ENCODE peak calls at places on chromosomes 1 and 21, in ten cellular contexts. N is neural progenitor cell; P is brain microvascular endothelial cell; U is heart left ventricle; Q is HCT116; R is transverse colon; A is A549; Y is sigmoid colon; J is CD4-positive, alpha-beta T cell; T is CD4-positive, CD25-positive, alpha-beta regulatory T cell. L is an unnamed sample.

GRCh38 chr1:227741166-227741870 is 6.1 kb downstream of the SNAP47 start:
- DNase-seq in R (no peak), A (no peak), Y (peak), U (no peak), T (no peak), J (no peak), N (no peak), Q (no peak), P (no peak), L (no peak)

GRCh38 chr1:27109103-27109822 is 45.7 kb downstream of the SLC9A1 start:
- DNase-seq in J (no peak), T (no peak), P (no peak), U (no peak), Y (no peak), Q (peak), A (peak), N (peak), R (peak), L (no peak)

GRCh38 chr1:21919520-21919919 is 17.6 kb downstream of the HSPG2 start:
- DNase-seq in T (no peak), J (no peak), P (peak), Y (no peak), Q (no peak), U (no peak), A (no peak), R (no peak), N (no peak), L (peak)

GRCh38 chr1:234573711-234574299 is 36.2 kb downstream of the IRF2BP2 start:
- DNase-seq in A (no peak), N (no peak), Y (no peak), P (no peak), U (no peak), Q (no peak), J (no peak), R (no peak), T (no peak), L (no peak)

GRCh38 chr21:44520326-44521300 is 19.4 kb downstream of the KRTAP10-1 start:
- DNase-seq in U (no peak), N (no peak), T (no peak), R (no peak), J (no peak), P (no peak), Y (peak), Q (no peak), A (no peak), L (no peak)

GRCh38 chr1:90719321-90720136 is 2.4 kb upstream of the BARHL2 start:
- DNase-seq in A (no peak), R (no peak), Q (no peak), P (no peak), Y (no peak), T (no peak), U (no peak), J (no peak), N (peak), L (no peak)

GRCh38 chr1:160797861-160798273 is 1.9 kb downstream of the LY9 start:
- DNase-seq in U (no peak), R (peak), J (peak), Q (no peak), T (peak), N (no peak), Y (no peak), A (no peak), P (no peak), L (no peak)

GRCh38 chr1:183821309-183822080 is 16.6 kb downstream of the RGL1 start:
- DNase-seq in P (no peak), N (no peak), R (no peak), A (no peak), U (no peak), Y (no peak), T (no peak), J (no peak), Q (no peak), L (no peak)

GRCh38 chr1:235302143-235302542 is 25.8 kb downstream of the ARID4B start:
- DNase-seq in R (no peak), N (no peak), P (no peak), Q (no peak), J (no peak), U (no peak), A (no peak), Y (no peak), T (no peak), L (no peak)

GRCh38 chr21:29771491-29772066 is 168.2 kb downstream of the GRIK1 start:
- DNase-seq in N (no peak), P (no peak), Q (no peak), U (no peak), A (no peak), J (no peak), T (no peak), Y (no peak), R (no peak), L (no peak)

GRCh38 chr1:8810987-8811386 is 6.5 kb downstream of the RERE start:
- DNase-seq in N (no peak), J (no peak), A (no peak), Q (no peak), T (no peak), Y (no peak), U (no peak), R (no peak), P (no peak), L (no peak)

GRCh38 chr21:42161957-42162681 is 56.8 kb upstream of the ABCG1 start:
- DNase-seq in Y (no peak), U (no peak), P (no peak), N (peak), J (no peak), A (no peak), R (no peak), Q (no peak), T (no peak), L (no peak)

GRCh38 chr1:161200421-161200991 is 1.7 kb upstream of the ADAMTS4 start:
- DNase-seq in Y (no peak), P (no peak), T (no peak), N (peak), U (no peak), J (no peak), R (no peak), A (no peak), Q (no peak), L (no peak)

GRCh38 chr1:217907504-217907903 is 276.4 kb downstream of the SPATA17 start:
- DNase-seq in T (no peak), J (no peak), A (peak), U (no peak), P (no peak), N (no peak), R (no peak), Q (no peak), Y (no peak), L (no peak)

GRCh38 chr21:34889287-34889536 is 159.9 kb downstream of the RUNX1 start:
- DNase-seq in T (no peak), J (peak), U (peak), P (peak), Q (no peak), R (peak), N (no peak), A (no peak), Y (peak), L (no peak)

GRCh38 chr1:245393694-245394093 is 238.9 kb downstream of the KIF26B start:
- DNase-seq in P (no peak), Y (no peak), R (no peak), J (no peak), Q (no peak), N (no peak), U (no peak), T (no peak), A (no peak), L (no peak)

GRCh38 chr1:928825-929661 is 5.3 kb downstream of the SAMD11 start:
- DNase-seq in R (no peak), N (no peak), J (no peak), Q (no peak), Y (no peak), P (no peak), U (no peak), A (no peak), T (no peak), L (no peak)

GRCh38 chr1:94798054-94798453 is 22.1 kb upstream of the SLC44A3 start:
- DNase-seq in T (no peak), A (no peak), R (no peak), P (no peak), U (no peak), J (no peak), N (no peak), Q (no peak), Y (no peak), L (no peak)

GRCh38 chr1:165152727-165153126 is 203.8 kb downstream of the LMX1A start:
- DNase-seq in J (no peak), N (peak), Y (no peak), U (no peak), P (no peak), T (no peak), A (no peak), Q (no peak), R (no peak), L (no peak)

GRCh38 chr1:237042892-237043576 is 1.1 kb downstream of the RYR2 start:
- DNase-seq in J (no peak), T (no peak), Y (no peak), N (peak), A (no peak), U (no peak), P (no peak), Q (no peak), R (no peak), L (no peak)

GRCh38 chr1:151255381-151255780 is 847 bp downstream of the PSMD4 start:
- DNase-seq in N (peak), R (no peak), U (no peak), P (peak), Y (no peak), Q (no peak), J (no peak), T (no peak), A (peak), L (no peak)

GRCh38 chr21:35323947-35324346 is 274.8 kb upstream of the RUNX1 start:
- DNase-seq in T (no peak), R (peak), N (no peak), P (no peak), A (no peak), U (peak), Q (no peak), Y (peak), J (no peak), L (no peak)

GRCh38 chr1:170074250-170075157 is at the start of gene KIFAP3:
- DNase-seq in P (peak), T (peak), Y (peak), R (peak), U (peak), Q (peak), N (peak), A (peak), J (peak), L (peak)

GRCh38 chr1:215623162-215623561 is 56.1 kb downstream of the KCTD3 start:
- DNase-seq in P (no peak), J (no peak), Y (no peak), T (no peak), N (no peak), R (no peak), A (no peak), Q (no peak), U (no peak), L (no peak)

GRCh38 chr1:20361401-20361800 is 70.7 kb downstream of the VWA5B1 start:
- DNase-seq in U (no peak), T (no peak), N (no peak), P (no peak), R (no peak), J (no peak), Q (no peak), Y (no peak), A (no peak), L (no peak)

GRCh38 chr1:93552751-93553455 is 105.0 kb downstream of the FNBP1L start:
- DNase-seq in J (no peak), Q (peak), A (no peak), U (no peak), Y (no peak), N (peak), P (peak), R (no peak), T (no peak), L (no peak)

GRCh38 chr21:33686386-33686785 is 44.1 kb downstream of the ITSN1 start:
- DNase-seq in Y (no peak), P (no peak), T (no peak), Q (no peak), J (no peak), R (no peak), A (no peak), N (no peak), U (no peak), L (no peak)

GRCh38 chr1:12674358-12674757 is 30.5 kb downstream of the AADACL4 start:
- DNase-seq in P (no peak), Y (no peak), N (no peak), A (no peak), R (no peak), J (no peak), U (no peak), Q (no peak), T (no peak), L (no peak)
- H3K27ac ChIP-seq in P (no peak), Y (no peak), N (no peak), A (no peak), R (no peak), J (no peak), U (no peak), Q (no peak), T (no peak), L (no peak)

GRCh38 chr21:38820471-38821239 is 14.9 kb downstream of the ETS2 start:
- DNase-seq in R (peak), Q (no peak), A (no peak), Y (no peak), U (no peak), N (no peak), J (no peak), T (no peak), P (no peak), L (no peak)
- H3K27ac ChIP-seq in R (peak), Q (no peak), A (no peak), Y (peak), U (peak), N (no peak), J (no peak), T (no peak), P (peak), L (no peak)

DNA sequence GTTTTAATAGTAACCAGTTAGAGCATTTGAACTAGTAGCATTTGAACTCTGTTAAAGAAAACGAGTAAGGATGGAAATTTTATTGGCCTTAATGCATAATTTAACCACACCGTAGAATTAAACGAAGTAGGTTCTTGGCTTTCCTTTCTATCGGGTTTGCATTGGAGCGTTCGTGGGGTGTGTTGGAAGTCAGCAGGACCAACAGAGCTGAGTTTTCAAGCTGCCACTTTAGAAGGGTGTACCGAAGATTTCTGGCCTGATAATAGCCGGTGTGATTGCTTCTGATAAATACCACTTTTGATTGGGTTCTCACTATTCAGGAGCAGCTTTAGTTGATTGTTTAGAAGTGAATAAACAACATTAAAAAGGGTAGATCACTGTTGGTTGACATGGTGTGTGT is 1.1 kb downstream of the GPSM2 start:
- DNase-seq in P (no peak), J (no peak), U (no peak), Y (no peak), N (peak), T (no peak), Q (no peak), A (no peak), R (no peak), L (no peak)
- H3K27ac ChIP-seq in P (no peak), J (no peak), U (no peak), Y (peak), N (no peak), T (no peak), Q (no peak), A (peak), R (peak), L (no peak)

GRCh38 chr1:85553416-85553815 is 27.1 kb upstream of the CCN1 start:
- DNase-seq in A (no peak), R (no peak), Q (no peak), T (no peak), Y (no peak), U (no peak), N (no peak), P (no peak), J (no peak), L (no peak)

GRCh38 chr1:85553936-85554335 is 26.6 kb upstream of the CCN1 start:
- DNase-seq in U (no peak), P (no peak), A (no peak), J (no peak), Q (no peak), N (no peak), Y (no peak), T (no peak), R (no peak), L (no peak)

GRCh38 chr1:85554630-85555327 is 25.8 kb upstream of the CCN1 start:
- DNase-seq in R (no peak), U (no peak), P (no peak), A (no peak), T (no peak), J (no peak), Y (no peak), Q (no peak), N (no peak), L (no peak)

GRCh38 chr1:85546748-85547147 is 33.8 kb upstream of the CCN1 start:
- DNase-seq in U (no peak), Q (no peak), A (no peak), T (no peak), J (no peak), Y (no peak), N (no peak), P (no peak), R (no peak), L (no peak)

DNA sequence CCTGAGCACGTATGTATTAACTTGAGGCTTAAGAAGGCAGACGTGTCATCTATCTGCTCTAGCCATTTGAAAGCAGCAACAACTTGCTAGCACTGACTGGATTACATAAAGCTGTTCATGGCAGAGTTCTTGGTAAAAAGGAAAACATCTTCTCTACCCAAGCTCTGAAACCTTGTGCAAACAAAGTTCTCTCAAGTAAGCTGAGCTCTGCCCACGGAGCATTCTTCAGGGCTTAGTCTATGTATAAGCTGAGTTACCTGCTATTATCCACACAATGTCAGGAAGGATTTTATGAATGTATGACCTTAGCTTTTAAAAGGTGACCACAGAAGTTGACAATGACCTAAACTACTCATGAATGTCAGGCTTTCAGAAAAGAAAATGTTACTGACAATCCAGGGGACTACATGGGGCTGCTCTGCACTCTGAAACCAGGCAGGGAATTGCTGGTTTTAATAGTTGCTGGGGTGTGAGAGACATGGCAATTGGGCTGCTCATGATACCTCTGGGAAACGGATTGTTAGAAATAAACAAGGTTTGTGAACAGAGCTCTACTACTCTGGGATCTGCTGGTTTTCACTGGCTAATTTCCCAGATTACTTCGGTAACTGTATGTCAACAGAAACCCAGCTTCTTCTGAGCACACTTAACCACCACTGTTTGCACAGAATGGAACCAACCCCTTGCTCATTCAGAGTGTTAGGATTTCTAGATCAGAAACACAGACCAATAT is 29.6 kb upstream of the CCN1 start:
- DNase-seq in Q (no peak), P (peak), A (no peak), U (no peak), J (no peak), Y (no peak), R (no peak), N (no peak), T (no peak), L (peak)
- H3K27ac ChIP-seq in Q (no peak), P (peak), A (no peak), U (no peak), J (no peak), Y (peak), R (no peak), N (no peak), T (no peak), L (peak)

DNA sequence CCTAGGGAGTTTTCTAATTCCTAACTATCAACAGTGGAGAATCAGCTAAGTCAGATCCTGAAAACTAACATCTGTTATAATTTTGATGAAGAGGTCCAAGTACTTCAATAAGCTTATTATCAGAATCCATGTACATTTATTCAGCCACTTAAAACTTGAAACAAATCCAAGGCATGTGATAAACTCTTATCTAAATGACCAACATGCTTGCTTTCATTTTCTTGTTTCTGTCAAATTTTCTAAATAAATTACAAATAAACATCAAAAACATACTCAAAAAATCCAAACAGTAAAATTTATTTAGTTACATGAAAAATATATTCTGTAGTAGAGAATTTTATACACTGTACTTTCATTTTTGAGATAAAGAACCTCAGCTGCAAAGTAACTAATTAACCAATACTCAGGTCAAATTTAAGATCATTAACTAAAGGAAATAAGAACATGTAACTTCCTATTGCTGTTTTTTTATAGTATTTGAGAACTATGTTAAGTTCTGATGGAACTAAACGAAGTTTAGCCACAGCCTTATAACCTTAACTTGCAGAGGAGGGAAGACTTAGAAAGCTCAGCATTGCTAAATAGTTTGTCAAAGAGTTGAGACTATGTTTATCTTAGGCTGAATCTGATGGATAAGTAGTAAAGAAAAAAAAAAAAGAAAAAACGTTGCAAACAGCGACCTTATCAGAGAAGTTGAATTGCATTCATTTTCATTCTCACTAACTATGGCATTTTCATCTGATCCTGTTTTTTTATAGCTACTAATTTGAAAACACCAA is 44.9 kb downstream of the SYNJ1 start:
- DNase-seq in Q (no peak), N (no peak), J (no peak), T (no peak), Y (no peak), U (no peak), A (no peak), P (no peak), R (no peak), L (no peak)
- H3K27ac ChIP-seq in Q (no peak), N (no peak), J (no peak), T (no peak), Y (no peak), U (no peak), A (no peak), P (no peak), R (no peak), L (no peak)